ENCODE peak calls at places on chromosomes 16 and 17, in ten cellular contexts. W is CD4-positive, CD25-positive, alpha-beta regulatory T cell; C is spleen; I is colonic mucosa; V is heart left ventricle; H is PC-9; U is upper lobe of right lung; G is CD4-positive, alpha-beta T cell; M is CD4-positive, alpha-beta memory T cell; P is CD8-positive, alpha-beta memory T cell. Y is an unnamed sample.

GRCh38 chr17:58322581-58323419 is 5.8 kb downstream of the TSPOAP1 start:
- DNase-seq in W (no peak), C (peak), I (no peak), V (no peak), H (no peak), U (peak), G (no peak), M (no peak), P (no peak), Y (no peak)

GRCh38 chr17:234163-235047 is 53.0 kb upstream of the DOC2B start:
- DNase-seq in W (no peak), C (peak), I (peak), V (peak), H (no peak), U (peak), G (no peak), M (no peak), P (no peak), Y (no peak)

GRCh38 chr16:12020007-12020406 is 43.5 kb downstream of the SNX29 start:
- DNase-seq in W (no peak), C (peak), I (no peak), V (no peak), H (no peak), U (no peak), G (no peak), M (no peak), P (no peak), Y (no peak)

GRCh38 chr17:67013891-67014290 is 30.5 kb upstream of the CACNG1 start:
- DNase-seq in W (no peak), C (no peak), I (no peak), V (no peak), H (no peak), U (no peak), G (no peak), M (no peak), P (no peak), Y (no peak)

GRCh38 chr16:15502041-15502725 is 67.8 kb downstream of the BMERB1 start:
- DNase-seq in W (no peak), C (no peak), I (no peak), V (no peak), H (peak), U (no peak), G (no peak), M (no peak), P (no peak), Y (no peak)

GRCh38 chr17:156946-157345 is 19.6 kb downstream of the SCGB1C2 start:
- DNase-seq in W (no peak), C (no peak), I (no peak), V (no peak), H (no peak), U (no peak), G (no peak), M (no peak), P (no peak), Y (no peak)

GRCh38 chr16:72728516-72728915 is 319.4 kb downstream of the ZFHX3 start:
- DNase-seq in W (no peak), C (peak), I (no peak), V (no peak), H (no peak), U (no peak), G (no peak), M (no peak), P (no peak), Y (no peak)

GRCh38 chr16:53672461-53672860 is 31.2 kb downstream of the RPGRIP1L start:
- DNase-seq in W (no peak), C (no peak), I (no peak), V (no peak), H (no peak), U (no peak), G (no peak), M (no peak), P (no peak), Y (no peak)

GRCh38 chr17:75404223-75404738 is 1.2 kb downstream of the GRB2 start:
- DNase-seq in W (peak), C (no peak), I (peak), V (peak), H (peak), U (peak), G (peak), M (peak), P (peak), Y (no peak)

GRCh38 chr16:4660454-4661007 is 32.8 kb upstream of the NUDT16L1 start:
- DNase-seq in W (peak), C (peak), I (no peak), V (peak), H (no peak), U (peak), G (peak), M (peak), P (peak), Y (no peak)

GRCh38 chr17:32287804-32288511 is 22.3 kb downstream of the RHBDL3 start:
- DNase-seq in W (no peak), C (no peak), I (no peak), V (no peak), H (no peak), U (no peak), G (no peak), M (no peak), P (no peak), Y (no peak)

GRCh38 chr16:58866935-58867334 is 132.8 kb upstream of the GOT2 start:
- DNase-seq in W (no peak), C (no peak), I (no peak), V (no peak), H (no peak), U (no peak), G (no peak), M (no peak), P (no peak), Y (no peak)

GRCh38 chr16:19400709-19401108 is 17.0 kb upstream of the TMC5 start:
- DNase-seq in W (no peak), C (no peak), I (no peak), V (no peak), H (no peak), U (no peak), G (no peak), M (no peak), P (no peak), Y (no peak)

GRCh38 chr16:87661561-87661960 is 59.3 kb downstream of the JPH3 start:
- DNase-seq in W (no peak), C (no peak), I (no peak), V (peak), H (peak), U (no peak), G (no peak), M (no peak), P (no peak), Y (no peak)

GRCh38 chr17:82812058-82812457 is 27.8 kb downstream of the ZNF750 start:
- DNase-seq in W (no peak), C (no peak), I (no peak), V (no peak), H (no peak), U (no peak), G (no peak), M (no peak), P (no peak), Y (no peak)

GRCh38 chr16:30867747-30868146 is 26.1 kb downstream of the BCL7C start:
- DNase-seq in W (no peak), C (no peak), I (no peak), V (no peak), H (no peak), U (no peak), G (no peak), M (no peak), P (no peak), Y (no peak)

GRCh38 chr17:62067165-62068145 is 2.4 kb upstream of the MED13 start:
- DNase-seq in W (no peak), C (no peak), I (no peak), V (no peak), H (no peak), U (no peak), G (no peak), M (no peak), P (no peak), Y (no peak)

GRCh38 chr16:21283521-21284289 is 5.6 kb upstream of the CRYM start:
- DNase-seq in W (no peak), C (peak), I (peak), V (peak), H (no peak), U (peak), G (no peak), M (no peak), P (no peak), Y (no peak)

GRCh38 chr16:57859331-57859730 is 57.0 kb upstream of the KIFC3 start:
- DNase-seq in W (no peak), C (peak), I (no peak), V (no peak), H (no peak), U (no peak), G (no peak), M (no peak), P (no peak), Y (no peak)

GRCh38 chr17:60134396-60135159 is 15.2 kb upstream of the CA4 start:
- DNase-seq in W (peak), C (peak), I (peak), V (peak), H (no peak), U (peak), G (no peak), M (peak), P (peak), Y (no peak)

GRCh38 chr16:1770328-1771071 is 843 bp downstream of the NME3 start:
- DNase-seq in W (peak), C (peak), I (peak), V (peak), H (peak), U (peak), G (peak), M (peak), P (no peak), Y (no peak)

GRCh38 chr16:23679274-23679985 is 741 bp downstream of the PLK1 start:
- DNase-seq in W (no peak), C (peak), I (peak), V (no peak), H (peak), U (no peak), G (no peak), M (no peak), P (no peak), Y (no peak)

GRCh38 chr17:7233701-7234099 is 617 bp downstream of the DVL2 start:
- DNase-seq in W (no peak), C (no peak), I (no peak), V (no peak), H (no peak), U (no peak), G (no peak), M (no peak), P (no peak), Y (no peak)

GRCh38 chr17:64225410-64225809 is 37.6 kb downstream of the TEX2 start:
- DNase-seq in W (no peak), C (no peak), I (no peak), V (no peak), H (no peak), U (no peak), G (no peak), M (no peak), P (no peak), Y (no peak)
- H3K27ac ChIP-seq in W (no peak), C (no peak), I (no peak), V (no peak), H (no peak), U (no peak), G (no peak), M (no peak), P (no peak), Y (no peak)

DNA sequence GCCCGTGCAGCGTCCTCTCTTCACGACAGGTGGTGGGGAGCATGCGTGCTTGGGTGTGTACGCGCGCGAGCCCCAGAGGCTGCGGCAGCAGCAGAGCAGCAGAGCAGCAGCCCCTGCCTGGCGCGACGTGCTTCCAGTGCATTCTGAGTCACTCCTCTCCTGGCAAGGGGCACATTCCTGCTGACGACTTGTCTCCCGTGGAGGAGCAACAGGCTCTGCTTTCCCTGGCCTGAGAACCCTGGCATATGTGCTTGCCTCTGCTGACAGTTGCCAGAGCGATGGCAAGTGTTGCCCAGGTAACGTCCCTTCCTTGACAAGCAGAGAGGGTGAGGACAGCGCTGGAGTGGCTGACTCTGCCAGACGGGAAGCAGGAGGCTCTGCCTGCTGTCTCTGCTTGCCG is 133.8 kb upstream of the PLCG2 start:
- DNase-seq in W (no peak), C (peak), I (no peak), V (peak), H (no peak), U (no peak), G (no peak), M (no peak), P (no peak), Y (no peak)
- H3K27ac ChIP-seq in W (no peak), C (no peak), I (no peak), V (no peak), H (no peak), U (no peak), G (no peak), M (no peak), P (no peak), Y (no peak)

GRCh38 chr16:17313085-17313611 is 157.6 kb downstream of the XYLT1 start:
- DNase-seq in W (no peak), C (no peak), I (peak), V (peak), H (peak), U (no peak), G (no peak), M (no peak), P (no peak), Y (no peak)

GRCh38 chr16:17312100-17312732 is 158.5 kb downstream of the XYLT1 start:
- DNase-seq in W (no peak), C (no peak), I (peak), V (no peak), H (peak), U (no peak), G (no peak), M (no peak), P (no peak), Y (no peak)

GRCh38 chr16:17311333-17312099 is 159.2 kb downstream of the XYLT1 start:
- DNase-seq in W (no peak), C (no peak), I (no peak), V (no peak), H (no peak), U (no peak), G (no peak), M (no peak), P (no peak), Y (no peak)

GRCh38 chr16:17316005-17316404 is 154.8 kb downstream of the XYLT1 start:
- DNase-seq in W (no peak), C (no peak), I (no peak), V (no peak), H (no peak), U (no peak), G (no peak), M (no peak), P (no peak), Y (no peak)

GRCh38 chr16:17314148-17314547 is 156.6 kb downstream of the XYLT1 start:
- DNase-seq in W (no peak), C (no peak), I (no peak), V (no peak), H (no peak), U (no peak), G (no peak), M (no peak), P (no peak), Y (no peak)
- H3K27ac ChIP-seq in W (no peak), C (no peak), I (no peak), V (no peak), H (no peak), U (peak), G (no peak), M (no peak), P (no peak), Y (peak)

DNA sequence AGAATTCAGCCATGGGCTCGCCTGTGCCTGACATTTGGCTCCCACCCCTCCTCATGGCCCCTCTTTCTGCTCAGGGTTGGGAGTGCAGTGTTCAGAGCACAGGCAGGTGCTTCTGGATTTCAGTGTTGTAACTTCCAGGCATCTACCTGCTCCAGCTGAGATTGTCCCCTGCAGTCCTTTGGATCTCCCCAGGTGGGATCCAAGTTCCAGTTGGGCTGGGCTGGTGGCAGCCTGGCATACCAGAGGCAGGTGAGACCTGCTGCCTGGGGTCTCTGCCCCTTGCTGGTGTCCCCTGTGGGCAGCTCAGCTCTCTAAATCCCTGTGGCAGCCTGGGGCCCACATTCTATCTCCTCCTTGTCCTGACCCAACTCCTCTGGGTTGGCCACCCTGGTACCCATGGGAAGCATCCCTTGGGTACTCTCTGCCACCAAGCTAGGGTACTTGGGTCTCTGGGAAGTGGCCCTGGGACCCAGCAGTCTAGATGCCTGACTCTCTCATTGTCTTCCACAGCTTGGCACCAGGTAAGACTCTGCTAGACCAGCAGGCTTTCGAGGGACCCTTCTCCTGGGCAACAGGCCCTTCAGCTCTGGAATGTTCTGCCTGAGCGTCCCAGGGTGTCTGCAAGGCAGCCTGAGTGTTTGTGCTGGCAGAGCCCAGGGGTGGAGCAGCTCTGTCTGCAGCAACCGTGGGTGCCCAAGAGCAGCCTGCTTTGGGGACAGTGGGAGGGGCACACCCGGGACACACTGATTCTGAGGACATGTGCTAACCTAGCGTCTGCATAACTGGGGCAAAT is 42.5 kb downstream of the DNAH17 start:
- DNase-seq in W (no peak), C (peak), I (no peak), V (no peak), H (no peak), U (peak), G (no peak), M (peak), P (no peak), Y (no peak)
- H3K27ac ChIP-seq in W (peak), C (no peak), I (no peak), V (no peak), H (peak), U (peak), G (no peak), M (peak), P (no peak), Y (no peak)

GRCh38 chr16:89375021-89375420 is 115.3 kb downstream of the ANKRD11 start:
- DNase-seq in W (no peak), C (peak), I (no peak), V (no peak), H (no peak), U (no peak), G (no peak), M (no peak), P (no peak), Y (no peak)
- H3K27ac ChIP-seq in W (no peak), C (no peak), I (no peak), V (no peak), H (no peak), U (no peak), G (no peak), M (no peak), P (no peak), Y (no peak)

GRCh38 chr17:47225911-47226688 is 17.0 kb downstream of the MYL4 start:
- DNase-seq in W (no peak), C (no peak), I (no peak), V (no peak), H (no peak), U (no peak), G (no peak), M (no peak), P (no peak), Y (no peak)

GRCh38 chr17:47223460-47223859 is 14.3 kb downstream of the MYL4 start:
- DNase-seq in W (no peak), C (no peak), I (no peak), V (no peak), H (no peak), U (no peak), G (no peak), M (no peak), P (no peak), Y (no peak)

GRCh38 chr17:47227862-47228261 is 18.7 kb downstream of the MYL4 start:
- DNase-seq in W (no peak), C (no peak), I (no peak), V (no peak), H (no peak), U (no peak), G (no peak), M (no peak), P (no peak), Y (no peak)

GRCh38 chr17:47224971-47225370 is 15.8 kb downstream of the MYL4 start:
- DNase-seq in W (no peak), C (no peak), I (no peak), V (no peak), H (no peak), U (no peak), G (no peak), M (no peak), P (no peak), Y (no peak)

GRCh38 chr17:47225436-47225858 is 16.3 kb downstream of the MYL4 start:
- DNase-seq in W (no peak), C (no peak), I (peak), V (peak), H (peak), U (no peak), G (no peak), M (no peak), P (no peak), Y (peak)
- H3K27ac ChIP-seq in W (no peak), C (peak), I (peak), V (peak), H (peak), U (peak), G (no peak), M (no peak), P (peak), Y (peak)

GRCh38 chr17:17933775-17934174 is 38.4 kb downstream of the TOM1L2 start:
- DNase-seq in W (no peak), C (no peak), I (no peak), V (no peak), H (no peak), U (no peak), G (no peak), M (no peak), P (no peak), Y (no peak)
- H3K27ac ChIP-seq in W (no peak), C (no peak), I (no peak), V (peak), H (no peak), U (no peak), G (no peak), M (no peak), P (no peak), Y (no peak)

GRCh38 chr17:56184650-56185049 is 31.4 kb downstream of the ANKFN1 start:
- DNase-seq in W (no peak), C (no peak), I (no peak), V (no peak), H (no peak), U (no peak), G (no peak), M (no peak), P (no peak), Y (no peak)

GRCh38 chr17:56185491-56185890 is 32.2 kb downstream of the ANKFN1 start:
- DNase-seq in W (no peak), C (no peak), I (no peak), V (no peak), H (no peak), U (no peak), G (no peak), M (no peak), P (no peak), Y (no peak)

GRCh38 chr17:56185905-56186783 is 32.9 kb downstream of the ANKFN1 start:
- DNase-seq in W (no peak), C (no peak), I (no peak), V (no peak), H (no peak), U (no peak), G (no peak), M (no peak), P (no peak), Y (no peak)
- H3K27ac ChIP-seq in W (no peak), C (no peak), I (no peak), V (no peak), H (no peak), U (no peak), G (no peak), M (no peak), P (no peak), Y (no peak)

Y was measured in thoracic aorta.